ENCODE peak calls at places on chromosomes 12 and 14, in six cellular contexts. S is GM12878, A is K562, X is H1, M is GM12892, Z is HepG2. Y is an unnamed sample.

GRCh38 chr12:12877789-12878455 is 13.4 kb upstream of the GPRC5A start:
- DNase-seq in S (no peak), A (no peak), X (no peak), Z (no peak), M (no peak), Y (no peak)

GRCh38 chr12:3261782-3262359 is 184.7 kb downstream of the TSPAN9 start:
- DNase-seq in X (no peak), M (no peak), A (no peak), Z (no peak), S (no peak), Y (no peak)

GRCh38 chr12:21710944-21711343 is 53.3 kb upstream of the LDHB start:
- DNase-seq in A (no peak), Z (no peak), S (no peak), X (no peak), M (no peak), Y (no peak)

GRCh38 chr14:76948976-76949375 is 79.5 kb downstream of the IRF2BPL start:
- DNase-seq in A (no peak), M (no peak), S (no peak), X (no peak), Z (no peak), Y (no peak)

GRCh38 chr14:56351861-56352260 is 227.7 kb upstream of the TMEM260 start:
- DNase-seq in Z (no peak), M (no peak), S (no peak), X (no peak), A (no peak), Y (no peak)

GRCh38 chr14:74978416-74978947 is 23.1 kb upstream of the PGF start:
- DNase-seq in M (no peak), S (no peak), X (no peak), Z (no peak), A (no peak), Y (no peak)

GRCh38 chr14:62209287-62209899 is 447.2 kb downstream of the SNAPC1 start:
- DNase-seq in M (no peak), A (no peak), Z (no peak), X (no peak), S (no peak), Y (no peak)

GRCh38 chr12:3520168-3520567 is 29.2 kb downstream of the PRMT8 start:
- DNase-seq in S (no peak), X (no peak), Z (no peak), M (no peak), A (no peak), Y (no peak)

GRCh38 chr12:132318135-132318534 is 11.3 kb downstream of the GALNT9 start:
- DNase-seq in A (no peak), M (no peak), X (no peak), S (no peak), Z (no peak), Y (no peak)

GRCh38 chr14:62179367-62180018 is 417.3 kb downstream of the SNAPC1 start:
- DNase-seq in Z (peak; percentile 48), M (no peak), S (peak; percentile 9), X (peak; percentile 60), A (peak; percentile 21), Y (no peak)

GRCh38 chr14:102717211-102717610 is 60.0 kb upstream of the TRAF3 start:
- DNase-seq in S (no peak), Z (no peak), X (peak; percentile 23), M (no peak), A (peak; percentile 38), Y (no peak)

GRCh38 chr12:89245090-89245489 is 107.2 kb downstream of the DUSP6 start:
- DNase-seq in A (no peak), X (no peak), M (no peak), Z (no peak), S (no peak), Y (no peak)

GRCh38 chr12:121203482-121203881 is 6.4 kb upstream of the P2RX4 start:
- DNase-seq in A (no peak), Z (no peak), S (no peak), X (no peak), M (no peak), Y (no peak)

GRCh38 chr12:87253157-87253556 is 776.0 kb downstream of the C12orf50 start:
- DNase-seq in M (no peak), X (no peak), Z (no peak), S (no peak), A (no peak), Y (no peak)

GRCh38 chr14:64696355-64696844 is 7.8 kb upstream of the PLEKHG3 start:
- DNase-seq in S (no peak), A (no peak), M (no peak), Z (no peak), X (no peak), Y (no peak)

GRCh38 chr14:66066991-66067788 is 419.0 kb upstream of the CCDC196 start:
- DNase-seq in M (no peak), Z (no peak), S (no peak), A (no peak), X (no peak), Y (no peak)

GRCh38 chr14:49897965-49898364 is 5.1 kb downstream of the ARF6 start:
- DNase-seq in A (no peak), X (no peak), S (no peak), M (no peak), Z (no peak), Y (no peak)

DNA sequence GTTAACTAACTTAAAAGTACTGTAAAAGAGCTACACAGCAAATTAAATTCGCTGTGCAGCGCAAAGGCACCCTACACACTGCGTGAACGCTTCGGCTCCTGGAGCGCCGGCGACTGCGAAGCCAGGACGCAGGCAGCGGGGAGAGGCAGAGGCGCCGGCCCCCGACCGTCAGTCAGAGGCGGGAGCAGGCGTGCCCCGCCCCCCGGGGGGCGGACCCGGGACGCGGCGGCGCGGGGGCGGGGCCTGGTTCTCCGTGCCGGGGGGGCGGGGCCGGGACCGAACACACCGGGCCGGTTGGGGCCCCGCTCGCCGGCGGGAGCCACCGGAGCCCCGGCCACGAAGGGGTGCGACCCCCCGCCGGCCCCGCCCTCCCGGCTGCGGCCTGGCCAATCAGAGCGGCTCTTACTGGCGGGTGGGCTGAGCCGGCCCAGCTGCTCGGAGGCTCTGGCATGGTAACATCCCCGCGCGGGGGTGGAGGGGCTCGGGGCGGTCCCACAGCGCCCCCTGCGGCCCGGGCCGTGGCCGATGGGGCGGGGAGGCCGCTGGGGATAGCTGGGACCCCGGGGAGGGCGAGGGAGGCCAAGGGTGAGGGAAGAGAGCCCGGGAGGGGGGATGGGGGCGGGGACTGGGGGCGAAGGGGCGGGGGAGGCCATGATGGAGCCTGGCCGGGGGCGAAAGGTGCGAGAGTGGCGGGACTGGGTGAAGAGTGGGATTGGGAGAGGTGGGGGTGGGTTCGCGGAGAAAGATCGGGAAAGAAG is at the start of gene PRPF40B:
- DNase-seq in X (peak; percentile 95), Z (peak; percentile 77), S (peak; percentile 36), M (peak; percentile 97), A (peak; percentile 91), Y (peak; percentile 96)
- TF ChIP-seq POLR2A in X (no peak), Z (peak; percentile 90), S (peak; percentile 90), M (peak; percentile 94), A (peak; percentile 89), Y (peak; percentile 90)

DNA sequence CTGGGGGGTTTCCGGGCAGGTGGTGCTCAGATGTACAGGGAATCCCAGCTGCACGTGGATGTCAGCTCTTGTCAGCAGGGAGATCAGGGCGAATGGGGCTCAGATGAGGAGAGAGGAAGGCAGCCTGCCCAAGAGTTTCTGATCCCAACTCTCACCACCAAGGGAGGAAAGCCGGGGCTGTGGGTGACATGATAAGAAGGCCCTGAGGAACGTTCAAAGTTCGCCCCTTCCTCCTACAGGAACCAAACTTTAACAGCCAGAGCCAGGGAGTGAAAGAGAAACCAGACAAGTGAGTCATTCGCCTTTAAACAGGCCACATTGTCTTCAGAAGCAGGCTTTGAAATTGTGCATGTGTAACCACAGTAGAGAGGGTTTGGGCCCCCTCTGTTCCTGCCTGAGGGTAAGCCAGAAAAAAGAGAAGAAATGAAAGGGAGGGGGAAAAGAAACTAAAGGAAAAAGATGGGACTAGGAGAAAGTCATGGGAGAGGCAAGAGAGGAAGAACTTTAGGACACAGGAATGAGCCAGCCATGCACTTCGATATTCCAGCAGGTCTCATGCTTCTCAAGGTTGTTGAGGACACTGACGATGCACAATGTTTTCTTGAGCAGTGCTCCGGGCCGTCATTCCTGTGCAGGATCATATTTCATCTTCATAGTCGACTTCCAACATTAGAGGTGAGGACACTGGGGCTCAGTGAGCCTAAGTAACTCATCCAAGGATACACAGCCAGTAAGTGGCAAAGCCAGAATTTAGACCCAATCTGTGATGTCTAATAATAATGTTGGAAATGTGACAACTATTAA is 691.4 kb upstream of the TBX3 start:
- DNase-seq in M (peak; percentile 31), S (peak; percentile 65), Z (peak; percentile 28), X (no peak), A (no peak), Y (peak; percentile 29)
- TF ChIP-seq POLR2AphosphoS5 in M (peak; percentile 18), S (peak; percentile 49), Z (no peak), X (no peak), A (no peak), Y (no peak)

DNA sequence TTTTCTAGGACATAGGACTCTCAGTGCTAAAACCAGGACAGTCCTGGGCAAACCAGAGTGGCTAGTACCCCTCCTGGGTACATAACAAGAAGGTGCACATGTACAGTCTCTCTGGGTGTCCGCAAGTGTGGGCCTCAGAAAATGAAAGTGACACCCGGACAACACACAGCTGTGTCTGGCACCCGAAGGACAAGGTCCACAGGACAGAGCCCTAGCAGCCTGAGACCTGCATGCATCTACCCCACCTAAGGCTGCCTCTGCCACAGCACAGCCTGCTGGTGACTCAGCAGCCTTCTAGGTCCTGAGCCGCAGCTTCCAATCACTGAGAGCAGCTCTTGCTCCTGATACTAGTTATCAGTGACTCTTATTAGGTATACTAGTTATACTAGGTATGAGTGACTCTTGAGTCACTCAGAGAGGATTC is 784.1 kb upstream of the TBX3 start:
- DNase-seq in Z (peak; percentile 88), X (no peak), A (no peak), M (no peak), S (no peak), Y (no peak)
- TF ChIP-seq TAF1 in Z (peak; percentile 31), X (no peak), A (no peak), M (no peak), S (no peak), Y (no peak)

GRCh38 chr14:94341654-94342333 is 18.7 kb upstream of the SERPINA6 start:
- DNase-seq in X (no peak), A (no peak), M (no peak), S (no peak), Z (no peak), Y (no peak)

GRCh38 chr14:94340533-94340932 is 17.4 kb upstream of the SERPINA6 start:
- DNase-seq in M (no peak), S (no peak), X (no peak), A (no peak), Z (peak; percentile 97), Y (no peak)

GRCh38 chr14:94344389-94344788 is 21.3 kb upstream of the SERPINA6 start:
- DNase-seq in S (no peak), M (no peak), Z (no peak), X (no peak), A (no peak), Y (no peak)

GRCh38 chr14:94343238-94343637 is 20.1 kb upstream of the SERPINA6 start:
- DNase-seq in X (no peak), S (no peak), Z (no peak), A (no peak), M (no peak), Y (no peak)

DNA sequence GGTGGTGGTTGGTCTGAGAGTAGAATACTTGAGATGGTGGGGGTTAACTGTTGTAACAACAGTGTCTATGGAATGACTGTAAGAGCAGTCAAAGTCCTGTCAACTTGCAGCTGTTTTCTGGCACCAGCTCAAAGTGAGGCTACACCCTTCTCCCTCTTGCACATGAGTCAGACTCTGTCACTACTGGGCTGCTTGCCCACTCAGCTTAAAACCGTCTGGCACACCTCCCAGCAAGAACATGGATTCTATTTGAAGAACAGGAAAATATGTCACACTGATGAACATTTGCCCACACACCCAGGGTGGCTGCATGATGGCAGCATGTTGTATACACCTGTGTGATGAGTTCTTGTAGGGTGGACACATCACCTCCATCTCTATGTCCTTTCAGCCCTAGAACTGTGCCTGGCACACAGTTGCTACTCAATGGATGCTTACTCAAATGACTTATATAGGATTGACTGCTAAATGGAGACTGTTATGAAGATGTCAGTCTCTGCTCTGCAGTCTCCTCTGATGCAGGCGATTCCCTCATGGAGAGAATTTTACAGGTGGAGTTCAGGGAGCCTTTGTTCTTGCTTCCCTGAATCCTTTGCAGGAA is 19.3 kb upstream of the SERPINA6 start:
- DNase-seq in S (no peak), Z (peak; percentile 82), A (no peak), M (no peak), X (no peak), Y (no peak)
- TF ChIP-seq POLR2A in S (no peak), Z (no peak), A (no peak), M (no peak), X (no peak), Y (no peak)